ENCODE peak calls at places on chromosomes 3 and 15, in nine cellular contexts. N is endothelial cell of umbilical vein, P is uterus, J is mesothelial cell of epicardium, W is upper lobe of right lung, D is astrocyte of the spinal cord, H is left ventricle myocardium inferior, E is HFFc6, X is nephron progenitor cell. K is an unnamed sample.

GRCh38 chr3:166274342-166274741 is 437.1 kb upstream of the BCHE start:
- DNase-seq in H (no peak), N (peak), X (no peak), D (peak), E (no peak), W (no peak), J (no peak), P (no peak), K (no peak)

GRCh38 chr3:71189480-71189879 is 394.0 kb downstream of the FOXP1 start:
- DNase-seq in W (no peak), J (no peak), E (no peak), D (peak), H (no peak), X (no peak), N (no peak), P (no peak), K (no peak)

GRCh38 chr3:79314962-79315361 is 452.8 kb downstream of the ROBO1 start:
- DNase-seq in N (no peak), E (no peak), X (no peak), J (no peak), H (no peak), D (peak), W (no peak), P (no peak), K (no peak)

GRCh38 chr3:58434990-58435389 is 1.4 kb upstream of the PDHB start:
- DNase-seq in D (peak), P (no peak), H (no peak), N (no peak), W (no peak), E (peak), X (peak), J (no peak), K (no peak)

GRCh38 chr3:61847784-61848462 is 286.6 kb downstream of the PTPRG start:
- DNase-seq in P (peak), D (peak), E (peak), H (peak), W (peak), X (no peak), J (no peak), N (peak), K (no peak)

GRCh38 chr3:59775106-59775505 is 725.3 kb upstream of the CFAP20DC start:
- DNase-seq in J (no peak), N (no peak), P (no peak), E (no peak), H (no peak), X (no peak), D (peak), W (no peak), K (no peak)

GRCh38 chr15:56150204-56150603 is 93.5 kb downstream of the RFX7 start:
- DNase-seq in N (no peak), E (no peak), W (no peak), J (no peak), H (no peak), X (no peak), D (no peak), P (no peak), K (no peak)

GRCh38 chr3:186515115-186515514 is 29.1 kb downstream of the CRYGS start:
- DNase-seq in W (no peak), J (no peak), D (no peak), P (no peak), H (no peak), E (no peak), X (no peak), N (no peak), K (no peak)

GRCh38 chr3:14803101-14803980 is 15.4 kb upstream of the FGD5 start:
- DNase-seq in J (no peak), N (peak), E (no peak), H (peak), W (peak), P (peak), D (no peak), X (no peak), K (no peak)

GRCh38 chr3:169072494-169072893 is 591.0 kb downstream of the MECOM start:
- DNase-seq in W (no peak), E (no peak), N (no peak), H (no peak), D (no peak), P (no peak), J (no peak), X (no peak), K (no peak)

GRCh38 chr3:85709483-85709882 is 750.7 kb downstream of the CADM2 start:
- DNase-seq in D (no peak), X (no peak), W (no peak), J (no peak), H (no peak), P (no peak), N (no peak), E (no peak), K (no peak)

GRCh38 chr3:124832782-124833709 is 54.1 kb downstream of the ITGB5 start:
- DNase-seq in P (no peak), D (peak), N (peak), H (no peak), X (no peak), W (no peak), J (no peak), E (peak), K (no peak)

GRCh38 chr3:46935989-46936620 is 40.4 kb downstream of the CCDC12 start:
- DNase-seq in H (no peak), N (no peak), X (no peak), P (no peak), D (no peak), J (no peak), W (no peak), E (no peak), K (no peak)

GRCh38 chr3:87436781-87437543 is 160.6 kb upstream of the POU1F1 start:
- DNase-seq in H (no peak), X (no peak), W (no peak), P (no peak), E (peak), J (no peak), D (peak), N (peak), K (no peak)

GRCh38 chr3:43091481-43091880 is 14.4 kb downstream of the POMGNT2 start:
- DNase-seq in W (no peak), J (no peak), E (no peak), X (no peak), D (no peak), N (no peak), H (no peak), P (no peak), K (no peak)

GRCh38 chr15:35013370-35013769 is 25.3 kb upstream of the ZNF770 start:
- DNase-seq in W (no peak), N (no peak), P (no peak), H (no peak), J (no peak), E (no peak), X (no peak), D (no peak), K (no peak)

GRCh38 chr15:73284073-73284472 is 84.7 kb downstream of the HCN4 start:
- DNase-seq in E (peak), J (no peak), P (no peak), D (peak), N (peak), W (no peak), X (no peak), H (no peak), K (no peak)

GRCh38 chr3:182258538-182259177 is 534.6 kb upstream of the ATP11B start:
- DNase-seq in P (no peak), N (peak), W (no peak), D (peak), H (no peak), J (no peak), E (no peak), X (no peak), K (no peak)

GRCh38 chr3:49671291-49672288 is 2.6 kb upstream of the APEH start:
- DNase-seq in W (peak), P (peak), D (peak), J (peak), N (peak), X (peak), H (peak), E (peak), K (no peak)

GRCh38 chr15:33094336-33094735 is 100.2 kb downstream of the FMN1 start:
- DNase-seq in J (no peak), P (no peak), D (peak), N (peak), W (no peak), E (peak), X (no peak), H (no peak), K (no peak)

GRCh38 chr3:123258359-123258758 is 56.6 kb downstream of the SEC22A start:
- DNase-seq in E (no peak), J (no peak), H (no peak), D (no peak), X (no peak), P (no peak), W (no peak), N (no peak), K (no peak)
- TF ChIP-seq CTCF in E (no peak), J (no peak), H (no peak), D (no peak), X (no peak), P (no peak), W (no peak), N (no peak), K (no peak)

DNA sequence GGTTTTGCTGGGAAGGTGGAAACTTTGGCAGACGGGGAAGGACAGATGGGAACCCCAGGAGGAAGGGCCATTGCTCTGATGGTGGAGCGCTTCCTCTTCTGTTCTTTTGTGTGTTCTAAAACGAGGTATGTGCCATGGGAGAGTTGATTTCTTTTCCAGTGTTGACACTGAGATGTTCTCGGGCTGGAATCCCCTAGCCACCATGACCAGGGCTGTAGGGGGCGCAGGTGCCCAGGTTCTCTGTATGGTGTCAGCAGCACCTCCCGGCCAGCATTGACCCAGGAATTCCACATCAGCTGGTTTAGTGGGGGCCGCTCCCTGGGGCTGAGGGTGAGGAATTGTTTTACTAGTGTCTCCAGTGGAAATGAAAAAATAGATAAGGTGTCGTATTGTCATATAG is 34.3 kb upstream of the ACAD9 start:
- DNase-seq in P (no peak), H (no peak), D (no peak), X (peak), N (no peak), E (no peak), J (no peak), W (no peak), K (no peak)
- TF ChIP-seq CTCF in P (peak), H (no peak), D (peak), X (no peak), N (peak), E (no peak), J (no peak), W (no peak), K (no peak)

DNA sequence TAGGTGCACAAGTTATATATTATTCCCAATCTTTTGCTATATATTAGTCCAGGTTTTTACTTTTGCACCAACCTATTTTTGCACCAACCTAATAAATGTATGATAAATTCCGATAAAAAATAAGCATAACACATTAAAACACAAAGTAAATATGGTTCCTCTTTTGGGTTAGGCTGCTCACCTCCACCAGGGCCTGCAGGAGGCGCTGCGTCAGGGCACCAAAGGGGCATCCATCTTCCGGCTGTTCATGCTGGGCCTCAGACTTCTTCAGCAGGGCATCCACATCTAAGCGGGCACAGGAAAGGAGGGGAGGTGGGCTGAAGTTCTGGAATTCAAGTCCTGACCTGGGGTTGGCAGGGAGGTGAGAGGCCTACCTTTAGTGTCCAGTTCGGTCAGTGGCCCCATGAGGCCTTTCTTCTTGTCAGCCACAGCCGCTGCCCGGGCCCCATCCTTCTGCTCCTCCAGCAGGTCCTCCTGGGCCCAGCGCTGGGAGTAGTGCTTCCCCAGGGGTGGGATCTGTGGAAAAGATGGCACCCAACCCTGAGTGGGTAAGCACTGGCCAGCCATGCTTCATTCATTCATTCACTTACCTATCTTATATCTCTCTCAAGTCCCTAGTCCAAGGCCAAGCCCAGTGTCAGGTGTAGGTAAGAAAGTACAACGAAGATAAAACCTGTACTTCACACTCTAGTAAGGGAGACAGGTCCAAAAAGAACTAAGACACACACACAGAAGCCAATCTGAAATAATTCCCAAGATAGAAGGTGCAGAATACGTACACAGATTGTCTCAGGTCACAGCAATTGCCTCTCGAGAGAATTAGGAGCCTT is 5.2 kb downstream of the TADA3 start:
- DNase-seq in D (no peak), N (no peak), X (no peak), H (no peak), E (no peak), P (no peak), J (no peak), W (no peak), K (no peak)
- TF ChIP-seq CTCF in D (peak), N (peak), X (peak), H (no peak), E (peak), P (no peak), J (peak), W (peak), K (no peak)

GRCh38 chr3:52231502-52232278 is 6.2 kb upstream of the TLR9 start:
- DNase-seq in W (peak), N (peak), H (peak), P (peak), J (peak), X (peak), D (no peak), E (peak), K (peak)

GRCh38 chr3:52234516-52235447 is 4.2 kb downstream of the TWF2 start:
- DNase-seq in J (no peak), W (peak), D (no peak), E (no peak), N (no peak), H (peak), P (peak), X (no peak), K (no peak)

GRCh38 chr3:52233968-52234367 is 5.0 kb downstream of the TWF2 start:
- DNase-seq in N (no peak), E (no peak), W (no peak), H (peak), P (no peak), J (no peak), D (no peak), X (no peak), K (no peak)

GRCh38 chr3:52232279-52233107 is 6.5 kb downstream of the TWF2 start:
- DNase-seq in X (no peak), W (peak), N (no peak), P (no peak), H (no peak), J (no peak), E (no peak), D (no peak), K (no peak)

DNA sequence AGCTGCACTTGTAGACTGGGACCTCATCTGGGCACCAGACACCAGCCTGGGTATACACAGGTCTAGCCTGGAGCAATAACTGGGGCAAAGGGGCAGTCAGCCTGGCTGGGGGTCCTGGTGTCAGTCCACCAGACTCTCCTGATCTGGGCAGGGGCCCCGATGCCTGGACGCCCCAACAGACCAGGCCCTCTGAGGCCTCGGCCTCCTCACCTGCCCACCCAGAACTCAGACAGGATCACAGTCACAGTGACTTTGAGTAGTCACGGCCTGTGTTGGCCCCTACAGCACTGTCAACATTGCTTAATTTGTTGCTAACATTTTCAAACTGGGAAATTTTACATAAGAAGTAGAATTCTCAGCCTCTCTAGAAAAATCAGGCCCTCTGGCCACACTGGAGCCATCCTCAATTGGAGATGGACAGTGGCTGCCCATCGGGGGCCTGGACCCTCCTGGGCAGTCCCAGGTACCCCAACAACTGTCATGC is 5.8 kb downstream of the TWF2 start:
- DNase-seq in J (no peak), H (no peak), P (no peak), D (no peak), X (no peak), E (no peak), W (no peak), N (no peak), K (no peak)
- TF ChIP-seq CTCF in J (no peak), H (no peak), P (no peak), D (no peak), X (no peak), E (no peak), W (no peak), N (no peak), K (no peak)

GRCh38 chr3:53881691-53882593 is at the start of gene ACTR8:
- DNase-seq in J (peak), P (peak), E (peak), H (peak), N (peak), W (peak), X (peak), D (peak), K (peak)

GRCh38 chr3:53884623-53885022 is 2.7 kb upstream of the ACTR8 start:
- DNase-seq in W (no peak), X (no peak), D (no peak), E (no peak), H (no peak), J (no peak), P (no peak), N (no peak), K (no peak)

GRCh38 chr3:53885239-53885638 is 3.3 kb upstream of the ACTR8 start:
- DNase-seq in X (no peak), E (no peak), N (no peak), W (no peak), J (no peak), H (no peak), P (no peak), D (no peak), K (no peak)

GRCh38 chr3:53880396-53881345 is 1.3 kb downstream of the ACTR8 start:
- DNase-seq in H (no peak), W (no peak), P (no peak), D (peak), X (no peak), E (peak), J (no peak), N (no peak), K (no peak)

DNA sequence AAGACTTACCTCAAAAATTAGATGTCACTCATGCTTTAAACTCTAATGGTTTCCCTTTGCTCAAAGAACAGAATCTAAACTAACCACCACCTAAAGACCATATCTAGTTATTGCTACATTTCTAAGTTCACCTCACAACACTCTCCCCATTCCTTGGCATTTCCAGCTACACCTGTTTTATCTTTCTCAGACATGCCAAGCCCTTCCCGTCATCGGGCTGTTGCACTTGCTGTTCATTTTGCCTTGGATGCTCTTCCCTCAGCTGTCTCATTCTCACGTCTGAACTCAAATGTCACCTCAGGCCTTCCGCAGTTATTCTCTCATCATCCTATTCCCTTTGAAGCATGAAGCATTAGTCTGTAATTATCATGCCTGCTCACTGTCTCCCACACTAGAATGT is 1.1 kb upstream of the ACTR8 start:
- DNase-seq in P (no peak), D (no peak), E (no peak), W (no peak), H (no peak), X (no peak), J (no peak), N (no peak), K (no peak)
- TF ChIP-seq CTCF in P (no peak), D (no peak), E (no peak), W (no peak), H (no peak), X (no peak), J (no peak), N (no peak), K (no peak)

DNA sequence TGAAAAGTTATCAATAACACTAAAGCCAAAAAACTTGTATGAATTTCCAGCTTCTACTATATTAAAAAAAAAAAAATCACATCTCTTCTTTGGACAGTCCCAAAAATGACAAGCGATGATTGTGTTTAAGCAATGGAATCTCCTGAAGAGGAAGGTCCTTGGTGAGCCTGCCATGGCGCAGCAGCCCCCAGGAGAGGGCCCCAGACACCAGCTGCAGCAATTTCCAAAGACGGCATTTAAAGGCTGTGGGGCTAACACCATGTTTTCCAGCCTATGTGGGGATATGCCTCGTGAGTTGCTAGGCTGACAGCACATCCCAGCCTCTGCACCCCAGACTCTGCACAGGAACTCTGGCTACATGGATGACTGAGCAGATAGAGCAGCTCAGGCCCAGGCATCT is 14.7 kb downstream of the SKIC8 start:
- DNase-seq in P (no peak), N (no peak), D (no peak), W (no peak), J (no peak), H (no peak), E (no peak), X (no peak), K (no peak)
- TF ChIP-seq CTCF in P (no peak), N (no peak), D (peak), W (no peak), J (no peak), H (no peak), E (no peak), X (no peak), K (no peak)

GRCh38 chr15:75327005-75327404 is 8.9 kb upstream of the COMMD4 start:
- DNase-seq in N (no peak), H (no peak), J (no peak), D (no peak), W (no peak), X (no peak), E (no peak), P (no peak), K (no peak)
- TF ChIP-seq CTCF in N (no peak), H (no peak), J (no peak), D (peak), W (no peak), X (no peak), E (no peak), P (no peak), K (no peak)

GRCh38 chr15:48522123-48522522 is 123.4 kb downstream of the FBN1 start:
- DNase-seq in J (no peak), W (no peak), P (no peak), H (no peak), X (no peak), N (no peak), E (no peak), D (no peak), K (no peak)

GRCh38 chr15:48516125-48516524 is 129.4 kb downstream of the FBN1 start:
- DNase-seq in W (no peak), X (no peak), D (no peak), J (no peak), P (no peak), N (no peak), E (no peak), H (no peak), K (no peak)

GRCh38 chr15:48515497-48515896 is 130.0 kb downstream of the FBN1 start:
- DNase-seq in X (no peak), J (no peak), W (no peak), H (no peak), N (no peak), E (no peak), D (no peak), P (no peak), K (no peak)

GRCh38 chr15:48522911-48523310 is 122.6 kb downstream of the FBN1 start:
- DNase-seq in D (peak), H (no peak), J (no peak), P (no peak), W (no peak), X (no peak), E (no peak), N (no peak), K (no peak)

GRCh38 chr15:48520376-48521155 is 124.9 kb downstream of the FBN1 start:
- DNase-seq in H (no peak), E (no peak), D (peak), W (no peak), N (peak), P (no peak), J (no peak), X (no peak), K (no peak)
- TF ChIP-seq CTCF in H (peak), E (no peak), D (no peak), W (no peak), N (no peak), P (no peak), J (no peak), X (no peak), K (no peak)

GRCh38 chr15:70963199-70963598 is 70.6 kb downstream of the LRRC49 start:
- DNase-seq in D (no peak), X (no peak), P (no peak), W (no peak), H (no peak), E (no peak), N (no peak), J (no peak), K (no peak)
- TF ChIP-seq CTCF in D (no peak), X (no peak), P (no peak), W (no peak), H (no peak), E (no peak), N (no peak), J (no peak), K (no peak)

K was measured in omental fat pad.